ENCODE peak calls at places on chromosomes 5 and 9, in four cellular contexts. B is gastrocnemius medialis; U is effector memory CD4-positive, alpha-beta T cell; P is body of pancreas. X is an unnamed sample. For H3K4me1, the result is how much of the 10 kb centered on the place peaks cover.

GRCh38 chr5:72079288-72079687 is 28.0 kb upstream of the MAP1B start:
- DNase-seq in U (no peak), P (no peak), B (no peak), X (no peak)

GRCh38 chr5:102794047-102794446 is 38.9 kb downstream of the PAM start:
- DNase-seq in P (no peak), U (no peak), B (no peak), X (no peak)

GRCh38 chr5:180604271-180604670 is 13.0 kb upstream of the SCGB3A1 start:
- DNase-seq in P (peak), U (no peak), B (no peak), X (no peak)

GRCh38 chr5:133607451-133607850 is 4.9 kb downstream of the FSTL4 start:
- DNase-seq in P (no peak), B (no peak), U (no peak), X (no peak)

GRCh38 chr5:139138790-139139189 is 59.4 kb downstream of the SIL1 start:
- DNase-seq in U (no peak), B (peak), P (peak), X (no peak)

GRCh38 chr9:105658351-105658750 is 3.9 kb upstream of the TAL2 start:
- DNase-seq in P (no peak), U (no peak), B (no peak), X (no peak)

GRCh38 chr5:585962-586628 is 26.0 kb upstream of the CEP72 start:
- DNase-seq in P (no peak), U (no peak), B (no peak), X (no peak)

GRCh38 chr5:126525630-126526245 is 69.3 kb downstream of the ALDH7A1 start:
- DNase-seq in P (peak), B (peak), U (no peak), X (peak)

GRCh38 chr9:110131499-110131898 is 76.5 kb downstream of the C9orf152 start:
- DNase-seq in B (no peak), P (no peak), U (no peak), X (no peak)

GRCh38 chr9:14198544-14199510 is 115.1 kb downstream of the NFIB start:
- DNase-seq in P (peak), U (no peak), B (peak), X (peak)

GRCh38 chr9:70406446-70406862 is 8.0 kb downstream of the KLF9 start:
- DNase-seq in B (no peak), U (no peak), P (no peak), X (no peak)

GRCh38 chr5:66197764-66198405 is 53.8 kb downstream of the SREK1 start:
- DNase-seq in B (no peak), P (no peak), U (no peak), X (no peak)

GRCh38 chr5:5314166-5314565 is 108.3 kb upstream of the ICE1 start:
- DNase-seq in U (no peak), P (no peak), B (no peak), X (no peak)

GRCh38 chr5:96177303-96177869 is 215.7 kb upstream of the ELL2 start:
- DNase-seq in P (peak), B (no peak), U (no peak), X (no peak)

GRCh38 chr9:16368425-16369087 is 501.9 kb downstream of the BNC2 start:
- DNase-seq in U (no peak), P (no peak), B (no peak), X (peak)

DNA sequence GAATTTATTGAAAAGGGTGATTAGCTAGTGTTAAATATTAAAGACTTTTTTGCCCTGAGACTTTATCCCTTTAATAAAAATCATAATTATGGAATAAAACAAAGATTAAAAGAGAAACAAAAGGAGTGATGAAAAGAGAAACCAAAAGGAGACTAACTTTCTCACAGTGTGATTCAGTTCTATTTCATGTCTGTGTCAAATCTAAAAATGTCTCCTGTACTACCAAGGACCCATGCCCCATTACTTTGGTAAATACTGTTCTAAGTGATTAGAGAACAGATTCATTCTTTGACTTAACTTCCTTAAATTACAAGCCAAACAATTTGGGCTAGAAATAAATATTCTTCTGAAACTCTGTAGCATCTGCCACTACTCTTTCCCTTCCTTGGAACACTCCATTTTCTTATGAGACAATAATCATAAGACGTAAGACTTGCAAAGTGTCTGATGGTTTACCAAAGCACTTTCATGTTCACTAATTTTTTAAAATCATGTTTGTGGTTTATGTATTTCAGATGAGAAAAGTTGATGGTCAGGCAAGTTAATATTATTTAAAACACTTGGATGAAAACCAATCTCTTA is 319.0 kb downstream of the EBF1 start:
- DNase-seq in P (no peak), B (no peak), U (no peak), X (no peak)
- H3K4me1 ChIP-seq in P (under half), B (under half), U (under half), X (under half)

GRCh38 chr5:158023266-158023665 is 164.3 kb upstream of the CLINT1 start:
- DNase-seq in U (no peak), P (no peak), B (no peak), X (no peak)
- H3K27ac ChIP-seq in U (no peak), P (no peak), B (no peak), X (no peak)

DNA sequence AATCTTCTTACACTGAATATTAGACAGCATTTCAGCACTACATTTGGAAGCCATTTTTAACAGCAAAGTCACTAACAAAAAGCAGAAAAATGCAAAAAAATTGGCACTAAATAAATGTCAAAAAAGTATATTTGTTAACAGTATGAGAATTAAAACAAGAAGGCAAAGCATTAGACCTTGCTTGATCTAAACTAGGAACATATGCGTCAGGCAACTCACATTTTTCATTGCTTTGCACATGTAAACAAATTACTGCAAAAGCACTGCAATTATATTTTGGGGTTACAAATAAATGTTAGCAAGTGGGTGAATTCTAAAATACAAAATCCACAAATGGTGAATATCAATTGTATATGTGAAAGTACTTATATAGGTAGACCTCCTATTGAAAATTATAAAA is 49.0 kb upstream of the RAPGEF6 start:
- DNase-seq in P (no peak), U (no peak), B (no peak), X (no peak)
- H3K4me1 ChIP-seq in P (under half), U (under half), B (under half), X (under half)

DNA sequence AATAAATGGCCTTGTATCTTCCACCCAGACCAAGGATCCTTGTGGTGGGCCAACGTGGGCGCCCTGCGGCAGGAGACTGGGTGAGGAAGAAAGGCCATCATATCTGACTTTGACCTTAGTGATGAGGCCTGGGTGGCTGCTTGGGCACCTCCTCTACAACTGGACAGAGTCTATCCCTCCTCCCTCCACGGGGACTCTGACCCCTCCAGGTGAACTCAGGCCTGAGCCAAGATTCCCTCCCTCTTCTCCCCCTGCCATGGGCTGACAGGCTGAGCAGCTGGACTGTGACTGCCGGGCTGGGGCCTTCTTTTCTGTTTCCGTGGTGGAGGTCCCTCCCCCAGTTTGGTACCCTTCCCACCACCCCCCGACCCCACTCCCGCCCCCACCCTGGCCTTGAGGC is 1.4 kb upstream of the PHYHD1 start:
- DNase-seq in P (peak), B (no peak), U (no peak), X (no peak)
- H3K27ac ChIP-seq in P (peak), B (peak), U (no peak), X (peak)

DNA sequence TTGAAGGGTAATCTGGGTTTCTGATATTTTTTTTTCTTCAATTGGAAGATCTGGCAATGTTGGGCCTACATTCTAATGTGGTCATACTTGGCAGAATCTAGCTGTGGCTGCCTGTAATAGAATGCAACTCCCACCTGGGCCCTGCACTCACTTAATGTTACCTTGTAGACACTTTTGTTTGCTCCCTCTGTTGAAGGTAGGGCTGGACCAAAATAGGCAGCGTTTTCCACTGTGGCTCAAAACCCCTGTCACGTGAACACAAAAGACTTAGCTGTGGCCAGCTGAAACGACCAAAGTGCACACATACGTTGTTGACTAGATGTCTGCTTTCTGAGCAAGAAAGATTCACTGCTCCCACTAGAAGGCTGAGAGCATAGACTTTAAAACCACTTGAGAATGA is 117.6 kb upstream of the HMHB1 start:
- DNase-seq in P (no peak), U (no peak), B (no peak), X (no peak)
- H3K4me1 ChIP-seq in P (under half), U (under half), B (under half), X (under half)

GRCh38 chr9:136942112-136942880 is 2.2 kb downstream of the FBXW5 start:
- DNase-seq in P (peak), U (no peak), B (no peak), X (no peak)
- H3K27ac ChIP-seq in P (no peak), U (no peak), B (peak), X (peak)

X was measured in right atrium auricular region.